ENCODE peak calls at places on chromosomes 6 and 20, in six cellular contexts. C is adrenal gland, G is A549, W is HepG2, V is IMR-90, U is heart left ventricle. D is an unnamed sample. For H3K4me1, the result is how much of the 10 kb centered on the place peaks cover.

GRCh38 chr6:166411721-166412151 is 29.0 kb upstream of the MPC1 start:
- DNase-seq in C (no peak), G (no peak), W (no peak), V (no peak), U (no peak), D (no peak)

GRCh38 chr6:45722876-45723275 is 292.8 kb downstream of the CLIC5 start:
- DNase-seq in C (no peak), G (no peak), W (no peak), V (no peak), U (no peak), D (no peak)

GRCh38 chr6:45630801-45631200 is 253.1 kb upstream of the SUPT3H start:
- DNase-seq in C (no peak), G (no peak), W (no peak), V (no peak), U (no peak), D (no peak)

GRCh38 chr20:4555188-4555893 is 166.4 kb upstream of the PRND start:
- DNase-seq in C (no peak), G (peak), W (no peak), V (peak), U (no peak), D (no peak)

GRCh38 chr20:57651977-57652864 is 32.0 kb upstream of the ZBP1 start:
- DNase-seq in C (peak), G (peak), W (no peak), V (no peak), U (peak), D (no peak)

GRCh38 chr6:136060052-136060451 is 190.1 kb downstream of the MTFR2 start:
- DNase-seq in C (no peak), G (no peak), W (no peak), V (no peak), U (no peak), D (no peak)

GRCh38 chr6:13537527-13537897 is 36.9 kb upstream of the SIRT5 start:
- DNase-seq in C (no peak), G (no peak), W (no peak), V (no peak), U (no peak), D (no peak)

GRCh38 chr20:49281059-49281912 is 3.4 kb upstream of the ZNFX1 start:
- DNase-seq in C (no peak), G (no peak), W (peak), V (no peak), U (no peak), D (no peak)

GRCh38 chr6:135985471-135985870 is 134.0 kb downstream of the PDE7B start:
- DNase-seq in C (no peak), G (no peak), W (no peak), V (no peak), U (no peak), D (no peak)

GRCh38 chr20:36852187-36852586 is 23.8 kb upstream of the TLDC2 start:
- DNase-seq in C (peak), G (no peak), W (no peak), V (no peak), U (peak), D (no peak)

GRCh38 chr6:158503846-158504245 is 56.0 kb upstream of the TMEM181 start:
- DNase-seq in C (no peak), G (no peak), W (no peak), V (no peak), U (no peak), D (no peak)

GRCh38 chr20:15842872-15843271 is 730.4 kb downstream of the KIF16B start:
- DNase-seq in C (no peak), G (no peak), W (no peak), V (no peak), U (no peak), D (no peak)

GRCh38 chr20:8293791-8294190 is 161.7 kb downstream of the PLCB1 start:
- DNase-seq in C (no peak), G (no peak), W (no peak), V (peak), U (no peak), D (no peak)

GRCh38 chr6:41529049-41529448 is 17.1 kb upstream of the FOXP4 start:
- DNase-seq in C (no peak), G (no peak), W (no peak), V (no peak), U (no peak), D (no peak)

GRCh38 chr6:127589135-127589534 is 12.2 kb downstream of the C6orf58 start:
- DNase-seq in C (no peak), G (no peak), W (no peak), V (no peak), U (no peak), D (no peak)

GRCh38 chr6:166253277-166254229 is 54.6 kb downstream of the PRR18 start:
- DNase-seq in C (peak), G (no peak), W (no peak), V (no peak), U (no peak), D (no peak)

GRCh38 chr6:137698636-137699035 is 168.4 kb upstream of the TNFAIP3 start:
- DNase-seq in C (no peak), G (no peak), W (no peak), V (peak), U (no peak), D (peak)

GRCh38 chr20:60048634-60049578 is 90.7 kb downstream of the CDH26 start:
- DNase-seq in C (no peak), G (no peak), W (no peak), V (no peak), U (no peak), D (no peak)

GRCh38 chr20:60046860-60047259 is 88.6 kb downstream of the CDH26 start:
- DNase-seq in C (no peak), G (no peak), W (no peak), V (no peak), U (no peak), D (no peak)

GRCh38 chr20:60049601-60050000 is 91.4 kb downstream of the CDH26 start:
- DNase-seq in C (no peak), G (no peak), W (no peak), V (peak), U (no peak), D (no peak)

GRCh38 chr20:60046436-60046835 is 88.2 kb downstream of the CDH26 start:
- DNase-seq in C (no peak), G (no peak), W (no peak), V (no peak), U (no peak), D (no peak)

GRCh38 chr20:60046011-60046413 is 87.8 kb downstream of the CDH26 start:
- DNase-seq in C (no peak), G (no peak), W (no peak), V (peak), U (no peak), D (no peak)
- TF ChIP-seq POLR2A in C (no peak), G (no peak), W (no peak), V (no peak), U (no peak), D (no peak)

DNA sequence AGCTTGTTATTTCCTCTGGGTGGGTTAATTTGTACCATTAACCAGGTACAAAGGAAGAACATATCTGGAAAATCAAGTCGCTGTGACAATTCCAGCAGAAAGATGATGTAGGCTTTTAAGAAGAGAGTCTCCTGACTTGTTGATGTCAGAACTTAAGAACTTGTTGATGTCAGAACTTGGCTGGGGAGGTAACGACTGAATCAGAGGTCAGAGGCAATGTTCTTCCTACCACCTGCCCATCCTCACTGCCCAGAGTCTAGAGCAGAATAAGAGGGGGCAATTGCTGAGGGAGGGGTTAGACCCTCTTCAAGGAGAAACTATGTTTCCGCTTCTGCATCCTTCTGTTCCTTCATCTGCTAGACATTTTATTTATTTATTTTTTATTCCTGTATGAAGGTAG is 18.9 kb downstream of the MLIP start:
- DNase-seq in C (no peak), G (no peak), W (no peak), V (no peak), U (no peak), D (no peak)
- H3K4me1 ChIP-seq in C (under half), G (under half), W (under half), V (under half), U (under half), D (under half)

DNA sequence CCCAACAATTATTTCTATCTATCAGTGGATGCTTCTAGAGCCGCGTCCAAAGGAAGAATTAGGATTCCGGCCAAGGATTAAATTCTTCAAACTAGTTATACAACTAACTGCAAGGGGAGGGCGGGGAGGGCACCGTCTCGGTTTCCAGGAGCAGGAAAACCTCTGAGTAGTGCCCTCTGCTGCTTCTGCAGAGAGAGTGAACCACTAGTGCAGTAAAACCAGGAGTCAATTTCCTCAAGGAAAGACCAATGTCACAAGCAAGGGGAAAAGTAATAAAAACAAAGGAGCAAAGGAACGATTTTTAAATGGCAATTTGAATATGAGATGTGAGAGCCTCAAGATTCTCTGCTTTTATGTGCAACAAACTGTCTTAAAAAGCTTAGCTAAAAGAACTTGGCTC is 16.5 kb upstream of the UBE2J1 start:
- DNase-seq in C (peak), G (no peak), W (peak), V (peak), U (peak), D (peak)
- TF ChIP-seq CTCF in C (peak), G (peak), W (peak), V (peak), U (peak), D (peak)

DNA sequence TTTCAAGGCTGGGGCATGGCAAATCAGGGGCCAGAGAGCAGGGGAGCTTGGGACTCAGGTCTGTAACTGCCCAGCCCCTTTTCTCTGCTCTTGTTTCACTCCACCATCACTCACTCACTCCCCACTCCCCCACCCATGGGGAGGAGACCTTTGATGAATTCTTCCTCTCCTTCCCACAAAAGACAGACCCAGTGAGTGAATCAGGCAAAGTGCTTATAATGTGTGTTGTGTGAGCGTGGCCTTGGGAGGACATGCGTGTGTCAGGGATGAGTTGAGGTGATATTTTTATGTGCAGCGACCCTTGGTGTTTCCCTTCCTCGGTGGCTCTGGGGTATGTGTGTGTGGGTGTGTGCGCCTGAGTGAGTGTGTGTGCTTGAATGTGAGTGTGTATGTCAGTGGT is 1.0 kb upstream of the CUL9 start:
- DNase-seq in C (no peak), G (no peak), W (no peak), V (peak), U (no peak), D (no peak)
- TF ChIP-seq POLR2A in C (no peak), G (no peak), W (no peak), V (no peak), U (no peak), D (no peak)

DNA sequence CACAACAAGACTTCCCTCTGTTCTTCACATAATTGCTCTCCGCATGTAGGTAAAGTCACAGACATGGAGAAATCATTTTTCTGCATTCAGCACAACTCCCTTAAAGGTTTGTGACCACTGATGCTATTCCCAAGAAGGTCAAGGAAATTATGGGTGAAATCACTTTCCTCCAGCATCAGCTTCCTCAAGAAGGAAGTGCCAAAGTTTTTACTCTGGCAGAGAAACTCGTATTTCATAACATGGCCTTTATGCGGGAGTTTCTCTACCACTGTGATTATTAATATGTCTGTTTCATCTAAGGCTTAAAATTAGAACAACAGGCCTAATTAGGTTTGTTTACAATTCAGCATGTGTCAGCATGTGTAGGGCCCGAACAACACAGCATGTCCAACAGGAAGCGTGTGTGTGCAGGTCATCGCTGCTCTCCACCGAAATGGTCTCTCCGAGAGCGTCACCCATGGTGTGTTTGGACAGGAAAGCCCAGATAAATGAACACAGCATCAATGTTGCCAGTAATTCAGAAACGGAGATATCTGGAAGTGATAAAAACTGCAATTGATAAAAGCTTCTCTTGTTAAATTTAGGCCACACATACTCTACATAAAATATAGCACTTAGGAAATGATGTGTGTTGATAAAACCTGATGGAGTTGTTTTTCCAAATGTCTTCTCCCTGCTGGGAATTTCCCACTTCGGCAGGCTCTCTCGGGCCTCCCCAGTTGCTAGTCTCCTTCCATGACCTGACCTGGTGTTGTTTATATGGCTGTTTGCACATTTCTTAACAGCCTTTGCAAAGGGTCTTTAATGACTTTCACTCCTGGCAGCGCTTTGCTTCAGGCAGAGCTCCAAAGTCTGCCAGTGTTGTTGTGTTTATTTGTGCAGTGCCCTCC is 265.0 kb upstream of the CEP162 start:
- DNase-seq in C (no peak), G (no peak), W (no peak), V (no peak), U (no peak), D (no peak)
- H3K4me1 ChIP-seq in C (under half), G (under half), W (under half), V (under half), U (under half), D (under half)

GRCh38 chr6:100246206-100246605 is 218.5 kb downstream of the SIM1 start:
- DNase-seq in C (no peak), G (no peak), W (no peak), V (no peak), U (no peak), D (no peak)
- TF ChIP-seq CTCF in C (no peak), G (no peak), W (no peak), V (no peak), U (no peak), D (no peak)

DNA sequence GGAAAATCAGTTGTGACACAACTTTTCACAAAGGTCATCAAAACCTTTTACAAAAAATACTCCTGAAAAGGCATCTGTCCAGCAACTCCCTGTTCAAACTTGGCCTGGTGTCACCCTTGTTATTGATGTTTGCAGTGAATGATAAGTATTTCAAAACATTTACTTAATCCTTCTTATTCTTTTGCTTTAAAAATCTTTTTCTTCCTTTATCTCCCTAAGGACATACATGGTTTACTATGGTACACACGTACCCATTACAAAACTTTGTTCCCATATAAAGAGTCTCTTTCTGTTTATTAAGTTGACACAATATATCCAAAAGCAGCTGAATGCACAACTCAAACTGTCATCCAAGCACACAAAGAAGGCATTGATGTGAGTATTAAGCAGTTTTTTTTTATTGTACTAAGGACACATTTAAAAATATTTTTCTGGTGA is 17.5 kb downstream of the GSTA2 start:
- DNase-seq in C (no peak), G (no peak), W (peak), V (no peak), U (no peak), D (no peak)
- TF ChIP-seq POLR2A in C (no peak), G (no peak), W (no peak), V (no peak), U (no peak), D (no peak)

GRCh38 chr6:39902136-39902535 is 32.1 kb downstream of the MOCS1 start:
- DNase-seq in C (no peak), G (no peak), W (no peak), V (no peak), U (no peak), D (no peak)

GRCh38 chr6:39899540-39900295 is 34.5 kb downstream of the MOCS1 start:
- DNase-seq in C (no peak), G (no peak), W (no peak), V (peak), U (no peak), D (peak)

GRCh38 chr6:39901670-39902069 is 32.6 kb downstream of the MOCS1 start:
- DNase-seq in C (no peak), G (no peak), W (no peak), V (no peak), U (no peak), D (peak)

GRCh38 chr6:39902786-39903465 is 31.3 kb downstream of the MOCS1 start:
- DNase-seq in C (no peak), G (no peak), W (no peak), V (no peak), U (no peak), D (peak)

DNA sequence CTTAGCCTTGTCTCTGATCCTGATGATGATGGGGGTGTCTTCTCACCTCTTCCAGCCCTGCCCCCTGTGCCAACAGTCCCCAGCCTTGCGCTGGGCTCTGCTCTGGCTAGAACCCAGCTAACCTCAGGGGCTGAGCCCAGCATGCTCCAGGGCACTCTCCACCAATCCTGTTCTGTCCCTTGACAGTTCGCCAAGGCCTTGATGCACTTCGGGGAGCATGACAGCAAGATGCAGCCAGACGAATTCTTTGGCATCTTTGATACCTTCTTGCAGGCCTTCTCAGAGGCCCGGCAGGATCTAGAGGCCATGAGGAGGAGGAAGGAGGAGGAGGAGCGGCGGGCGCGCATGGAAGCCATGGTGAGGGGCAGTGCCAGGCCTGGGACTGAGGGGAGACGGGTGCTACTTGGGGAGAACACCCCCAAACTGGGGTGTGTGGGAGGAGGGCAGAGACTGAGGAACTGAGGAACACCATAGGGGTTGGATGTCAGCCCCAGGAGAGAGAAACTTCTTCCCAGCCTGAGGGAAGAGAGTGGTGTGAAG is 33.1 kb downstream of the MOCS1 start:
- DNase-seq in C (no peak), G (no peak), W (no peak), V (no peak), U (no peak), D (peak)
- H3K4me1 ChIP-seq in C (under half), G (under half), W (under half), V (under half), U (under half), D (under half)

GRCh38 chr6:153673214-153673613 is 365.8 kb upstream of the OPRM1 start:
- DNase-seq in C (no peak), G (no peak), W (no peak), V (no peak), U (no peak), D (no peak)

GRCh38 chr6:153673750-153674149 is 365.3 kb upstream of the OPRM1 start:
- DNase-seq in C (no peak), G (no peak), W (no peak), V (no peak), U (no peak), D (no peak)

DNA sequence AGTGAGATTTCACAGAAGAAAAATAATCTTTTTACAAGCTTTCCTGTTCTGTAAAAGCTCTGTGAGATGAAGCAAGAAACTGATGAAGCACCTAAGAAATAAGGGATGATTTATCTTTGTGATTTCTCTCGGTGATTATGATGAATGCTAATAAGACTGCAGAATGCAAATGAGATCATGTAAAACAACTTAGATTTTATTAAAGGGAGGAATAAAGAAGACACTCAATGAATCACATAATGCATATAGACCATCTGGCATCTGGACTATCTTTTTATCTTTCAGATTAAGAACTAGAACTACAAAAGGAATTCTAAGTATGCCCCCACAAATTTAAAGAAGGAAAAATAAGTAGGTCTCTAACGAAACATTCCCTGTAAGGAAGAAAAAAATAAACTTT is 361.5 kb upstream of the OPRM1 start:
- DNase-seq in C (no peak), G (no peak), W (no peak), V (no peak), U (no peak), D (no peak)
- TF ChIP-seq CTCF in C (no peak), G (no peak), W (no peak), V (no peak), U (no peak), D (no peak)

GRCh38 chr20:652611-653109 is 340 bp downstream of the SRXN1 start:
- DNase-seq in C (peak), G (no peak), W (no peak), V (peak), U (no peak), D (peak)
- TF ChIP-seq POLR2A in C (no peak), G (no peak), W (no peak), V (no peak), U (no peak), D (no peak)

D was measured in sigmoid colon.